ENCODE peak calls at places on chromosomes 16 and 17, in six cellular contexts. O, B, C, U, M and V are unnamed samples.

GRCh38 chr17:44039829-44040635 is 25.3 kb upstream of the TMEM101 start:
- DNase-seq in O (peak; percentile 52), B (peak; percentile 82), C (no peak), U (no peak), M (no peak), V (no peak)

GRCh38 chr17:45371414-45372324 is 54.8 kb upstream of the MAP3K14 start:
- DNase-seq in O (peak; percentile 96), B (peak; percentile 98), C (no peak), U (peak; percentile 88), M (peak; percentile 82), V (peak; percentile 92)

GRCh38 chr16:2224183-2224486 is 744 bp downstream of the E4F1 start:
- DNase-seq in O (no peak), B (peak; percentile 46), C (no peak), U (no peak), M (no peak), V (no peak)

GRCh38 chr17:42819939-42820535 is 4.0 kb downstream of the BECN1 start:
- DNase-seq in O (peak; percentile 32), B (peak; percentile 46), C (peak; percentile 29), U (no peak), M (no peak), V (no peak)

GRCh38 chr16:48541108-48541786 is 68.7 kb downstream of the N4BP1 start:
- DNase-seq in O (no peak), B (no peak), C (no peak), U (no peak), M (no peak), V (peak; percentile 36)

GRCh38 chr17:15453246-15453645 is 14.2 kb downstream of the CDRT4 start:
- DNase-seq in O (no peak), B (peak; percentile 73), C (no peak), U (no peak), M (no peak), V (no peak)

GRCh38 chr17:82021728-82022309 is 859 bp downstream of the CENPX start:
- DNase-seq in O (peak; percentile 16), B (no peak), C (no peak), U (no peak), M (no peak), V (no peak)

GRCh38 chr17:59907467-59907866 is 14.5 kb downstream of the RPS6KB1 start:
- DNase-seq in O (no peak), B (no peak), C (no peak), U (no peak), M (no peak), V (no peak)

GRCh38 chr17:82161216-82161615 is 51.4 kb downstream of the CCDC57 start:
- DNase-seq in O (no peak), B (no peak), C (no peak), U (no peak), M (no peak), V (no peak)

DNA sequence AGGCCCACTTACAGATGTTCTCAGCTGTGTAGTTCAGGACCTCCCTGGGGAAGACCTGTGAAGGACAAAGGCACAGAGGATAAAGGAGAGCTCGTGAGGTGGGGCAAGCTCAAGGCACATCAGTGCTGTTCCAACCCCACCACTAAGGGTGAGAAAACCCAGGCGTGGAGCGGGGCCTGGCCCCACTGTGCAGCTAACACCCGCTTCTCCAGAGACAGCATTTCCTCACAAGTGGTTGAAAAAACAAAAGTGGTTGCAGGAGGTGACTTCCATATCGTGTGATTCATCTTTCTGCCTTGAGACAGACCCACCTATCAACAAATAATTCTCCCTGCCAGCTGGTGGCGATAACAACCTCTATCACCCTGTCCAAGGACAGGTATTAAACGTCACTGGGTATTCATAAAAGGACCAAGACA is 30.0 kb downstream of the SNN start:
- DNase-seq in O (peak; percentile 61), B (peak; percentile 28), C (no peak), U (no peak), M (no peak), V (no peak)
- TF ChIP-seq CTCF in O (peak; percentile 20), B (no peak), C (peak; percentile 19), U (no peak), M (no peak), V (no peak)

GRCh38 chr17:1122681-1123396 is 56.9 kb downstream of the ABR start:
- DNase-seq in O (peak; percentile 68), B (peak; percentile 47), C (peak; percentile 83), U (peak; percentile 91), M (peak; percentile 72), V (peak; percentile 87)
- TF ChIP-seq CTCF in O (peak; percentile 77), B (peak; percentile 96), C (peak; percentile 91), U (peak; percentile 95), M (peak; percentile 86), V (peak; percentile 83)

GRCh38 chr17:40175928-40176327 is 1.3 kb upstream of the RAPGEFL1 start:
- DNase-seq in O (no peak), B (no peak), C (no peak), U (no peak), M (no peak), V (no peak)
- TF ChIP-seq CTCF in O (no peak), B (no peak), C (no peak), U (no peak), M (no peak), V (no peak)

GRCh38 chr17:7713782-7714181 is 3.8 kb upstream of the DNAH2 start:
- DNase-seq in O (no peak), B (no peak), C (no peak), U (no peak), M (no peak), V (no peak)

GRCh38 chr17:7709031-7709430 is 4.0 kb downstream of the EFNB3 start:
- DNase-seq in O (no peak), B (no peak), C (no peak), U (no peak), M (no peak), V (no peak)

GRCh38 chr17:7710341-7710740 is 5.3 kb downstream of the EFNB3 start:
- DNase-seq in O (no peak), B (no peak), C (no peak), U (no peak), M (no peak), V (no peak)

GRCh38 chr17:7712111-7712771 is 5.3 kb upstream of the DNAH2 start:
- DNase-seq in O (no peak), B (no peak), C (no peak), U (no peak), M (no peak), V (no peak)

DNA sequence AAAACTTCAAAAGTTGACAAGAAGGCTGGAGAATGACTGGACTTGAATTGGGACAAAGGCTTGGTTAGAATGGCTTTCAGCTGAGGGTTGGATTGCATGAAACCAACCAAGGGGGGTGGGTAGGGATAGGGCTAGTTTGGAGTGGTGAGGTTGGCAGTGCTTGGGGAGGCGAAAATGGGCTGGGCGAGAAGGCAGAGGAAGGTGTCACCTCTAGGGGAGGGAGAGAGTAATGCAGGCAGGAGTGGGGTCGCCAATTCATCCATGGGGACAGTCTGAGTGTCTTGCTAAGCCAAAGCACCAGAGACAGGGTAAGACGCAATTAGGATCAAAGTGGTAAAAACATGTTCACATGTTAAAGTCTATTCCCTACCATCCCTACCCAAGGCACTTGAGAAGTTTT is 6.2 kb upstream of the DNAH2 start:
- DNase-seq in O (no peak), B (no peak), C (no peak), U (no peak), M (no peak), V (no peak)
- TF ChIP-seq CTCF in O (peak; percentile 22), B (peak; percentile 19), C (no peak), U (no peak), M (no peak), V (no peak)

GRCh38 chr17:31535581-31535981 is 144.1 kb downstream of the RAB11FIP4 start:
- DNase-seq in O (no peak), B (no peak), C (no peak), U (no peak), M (no peak), V (no peak)
- TF ChIP-seq CTCF in O (no peak), B (no peak), C (no peak), U (no peak), M (no peak), V (no peak)

DNA sequence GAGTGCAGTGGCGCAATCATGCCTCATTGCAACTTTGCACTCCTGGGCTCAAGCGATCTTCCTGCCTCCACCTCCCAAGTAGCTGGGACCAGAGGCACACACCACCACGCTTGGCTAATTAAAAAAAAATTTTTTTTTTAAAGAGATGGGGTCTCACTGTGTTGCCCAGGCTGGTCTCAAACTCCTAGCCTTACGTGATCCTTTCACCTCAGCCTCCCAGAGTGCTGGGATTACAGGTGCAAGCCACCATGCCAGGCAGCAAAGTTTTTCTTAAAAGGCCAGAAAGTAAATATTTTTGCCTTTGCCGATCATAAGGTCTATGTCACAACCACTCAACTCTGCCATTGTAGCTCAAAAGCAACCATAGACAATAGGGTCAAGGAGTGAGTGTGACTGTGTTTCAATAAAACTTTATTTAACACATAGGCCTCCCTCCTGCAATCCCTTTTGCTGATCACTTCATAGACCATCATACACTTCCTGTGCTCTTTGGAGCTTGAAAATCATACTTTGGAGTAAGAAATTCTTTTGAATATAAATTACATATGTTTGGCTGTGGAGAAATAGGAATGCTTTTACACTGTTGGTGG is 48.6 kb downstream of the PITPNC1 start:
- DNase-seq in O (no peak), B (no peak), C (no peak), U (no peak), M (no peak), V (no peak)
- TF ChIP-seq CTCF in O (no peak), B (no peak), C (no peak), U (no peak), M (no peak), V (no peak)